ENCODE peak calls at places on chromosomes 13 and 19, in four cellular contexts. O is A549, G is HepG2, L is H1. T is an unnamed sample.
A peak's percentile ranks its signal among the peaks of the same experiment; 100 is the strongest.

GRCh38 chr19:42143341-42144234 is 11.3 kb upstream of the POU2F2 start:
- DNase-seq in O (peak; percentile 48), L (peak; percentile 89), G (no peak), T (peak; percentile 44)

GRCh38 chr13:59111711-59112110 is 1052.0 kb downstream of the DIAPH3 start:
- DNase-seq in G (no peak), L (no peak), O (no peak), T (no peak)

GRCh38 chr13:21055016-21055415 is 6.4 kb downstream of the LATS2 start:
- DNase-seq in O (no peak), G (no peak), L (no peak), T (no peak)

GRCh38 chr13:48263196-48263595 is 30.2 kb downstream of the ITM2B start:
- DNase-seq in O (no peak), L (no peak), G (no peak), T (no peak)

GRCh38 chr13:46043647-46044046 is 8.9 kb downstream of the ZC3H13 start:
- DNase-seq in O (no peak), L (no peak), G (no peak), T (no peak)

GRCh38 chr13:49938274-49938673 is 2.1 kb upstream of the SPRYD7 start:
- DNase-seq in G (peak; percentile 24), L (no peak), O (no peak), T (no peak)

GRCh38 chr19:1774999-1775772 is 21.9 kb downstream of the ONECUT3 start:
- DNase-seq in G (no peak), L (peak; percentile 92), O (no peak), T (peak; percentile 89)

GRCh38 chr13:61277877-61278276 is 137.8 kb downstream of the PCDH20 start:
- DNase-seq in G (no peak), O (no peak), L (no peak), T (no peak)

GRCh38 chr13:32297206-32297605 is 18.0 kb downstream of the ZAR1L start:
- DNase-seq in O (no peak), G (no peak), L (no peak), T (no peak)

GRCh38 chr19:14023404-14024235 is 4.3 kb upstream of the RLN3 start:
- DNase-seq in L (peak; percentile 78), G (peak; percentile 85), O (peak; percentile 71), T (peak; percentile 76)

GRCh38 chr13:113854238-113855011 is 9.5 kb downstream of the GAS6 start:
- DNase-seq in L (peak; percentile 49), G (no peak), O (no peak), T (no peak)

GRCh38 chr13:27081893-27082292 is 89.7 kb downstream of the USP12 start:
- DNase-seq in L (no peak), O (no peak), G (no peak), T (no peak)

GRCh38 chr13:51957377-51958216 is 53.7 kb downstream of the ATP7B start:
- DNase-seq in G (no peak), O (no peak), L (no peak), T (peak; percentile 32)

GRCh38 chr19:2602391-2603181 is 99.9 kb downstream of the GNG7 start:
- DNase-seq in L (peak; percentile 80), O (no peak), G (no peak), T (no peak)

GRCh38 chr19:35657904-35658700 is 8.2 kb upstream of the UPK1A start:
- DNase-seq in O (peak; percentile 50), L (no peak), G (no peak), T (no peak)

GRCh38 chr13:94395889-94396288 is 83.6 kb downstream of the DCT start:
- DNase-seq in O (no peak), L (no peak), G (no peak), T (no peak)

GRCh38 chr13:48950507-48950886 is 25.2 kb upstream of the FNDC3A start:
- DNase-seq in O (no peak), L (no peak), G (peak; percentile 23), T (no peak)

GRCh38 chr19:17881701-17882100 is 10.0 kb downstream of the SLC5A5 start:
- DNase-seq in L (no peak), O (no peak), G (no peak), T (no peak)

GRCh38 chr19:55005684-55006488 is 32.2 kb downstream of the GP6 start:
- DNase-seq in O (peak; percentile 96), G (peak; percentile 12), L (no peak), T (peak; percentile 94)

GRCh38 chr13:84648069-84648640 is 765.9 kb upstream of the SLITRK1 start:
- DNase-seq in L (no peak), G (no peak), O (no peak), T (no peak)

GRCh38 chr19:1236566-1236965 is 1.2 kb downstream of the CBARP start:
- DNase-seq in O (no peak), G (no peak), L (peak; percentile 61), T (no peak)

GRCh38 chr19:28961772-28962500 is 251.0 kb downstream of the UQCRFS1 start:
- DNase-seq in L (no peak), G (no peak), O (no peak), T (no peak)

GRCh38 chr13:95500136-95500718 is 52.3 kb upstream of the CLDN10 start:
- DNase-seq in G (no peak), L (no peak), O (no peak), T (no peak)

GRCh38 chr19:20414133-20414532 is 151.4 kb downstream of the ZNF737 start:
- DNase-seq in L (no peak), O (no peak), G (no peak), T (no peak)

GRCh38 chr19:18000480-18000980 is 7.4 kb upstream of the ARRDC2 start:
- DNase-seq in O (no peak), G (no peak), L (no peak), T (no peak)

GRCh38 chr19:14139944-14140343 is 3.6 kb upstream of the ASF1B start:
- DNase-seq in G (no peak), O (no peak), L (no peak), T (no peak)

GRCh38 chr19:14333101-14333871 is 48.0 kb upstream of the ADGRE5 start:
- DNase-seq in G (no peak), O (peak; percentile 61), L (peak; percentile 76), T (no peak)

GRCh38 chr19:1360818-1361461 is 22.8 kb upstream of the NDUFS7 start:
- DNase-seq in G (no peak), O (no peak), L (no peak), T (no peak)

GRCh38 chr19:39078436-39079200 is 5.5 kb upstream of the ACP7 start:
- DNase-seq in L (no peak), G (peak; percentile 30), O (peak; percentile 96), T (no peak)

GRCh38 chr13:97259787-97260641 is 37.9 kb downstream of the MBNL2 start:
- DNase-seq in L (no peak), G (peak; percentile 77), O (peak; percentile 77), T (peak; percentile 76)

GRCh38 chr13:47252627-47253026 is 355.8 kb upstream of the HTR2A start:
- DNase-seq in L (no peak), O (no peak), G (no peak), T (no peak)

GRCh38 chr13:49404621-49405020 is 39.2 kb downstream of the CAB39L start:
- DNase-seq in O (no peak), G (no peak), L (no peak), T (no peak)

GRCh38 chr19:38703509-38703908 is 40.8 kb downstream of the CAPN12 start:
- DNase-seq in O (no peak), G (no peak), L (no peak), T (no peak)

DNA sequence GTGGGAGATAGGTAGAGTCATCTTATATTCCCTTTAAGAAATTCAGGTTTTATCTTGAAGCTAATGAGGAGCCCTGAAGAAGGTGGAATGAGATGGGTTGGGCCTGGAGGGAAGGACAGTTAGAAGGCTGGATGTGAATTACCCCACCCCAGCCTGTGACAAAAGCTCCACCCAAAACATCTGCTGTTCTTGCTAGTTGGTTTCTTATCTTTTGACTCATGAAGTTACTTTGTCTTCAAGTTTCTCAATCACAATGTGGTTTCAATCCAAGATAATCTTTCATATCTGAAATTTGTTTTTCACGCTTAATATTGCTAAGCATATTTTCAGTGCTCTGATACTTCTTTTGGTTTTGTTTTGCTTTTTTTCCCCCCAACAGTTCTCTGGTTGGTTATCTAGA is 38.3 kb upstream of the HMGB1 start:
- DNase-seq in O (no peak), L (no peak), G (no peak), T (peak; percentile 41)
- H3K4me2 ChIP-seq in O (no peak overlapping the region), L (no peak overlapping the region), G (no peak overlapping the region), T (no peak overlapping the region)

DNA sequence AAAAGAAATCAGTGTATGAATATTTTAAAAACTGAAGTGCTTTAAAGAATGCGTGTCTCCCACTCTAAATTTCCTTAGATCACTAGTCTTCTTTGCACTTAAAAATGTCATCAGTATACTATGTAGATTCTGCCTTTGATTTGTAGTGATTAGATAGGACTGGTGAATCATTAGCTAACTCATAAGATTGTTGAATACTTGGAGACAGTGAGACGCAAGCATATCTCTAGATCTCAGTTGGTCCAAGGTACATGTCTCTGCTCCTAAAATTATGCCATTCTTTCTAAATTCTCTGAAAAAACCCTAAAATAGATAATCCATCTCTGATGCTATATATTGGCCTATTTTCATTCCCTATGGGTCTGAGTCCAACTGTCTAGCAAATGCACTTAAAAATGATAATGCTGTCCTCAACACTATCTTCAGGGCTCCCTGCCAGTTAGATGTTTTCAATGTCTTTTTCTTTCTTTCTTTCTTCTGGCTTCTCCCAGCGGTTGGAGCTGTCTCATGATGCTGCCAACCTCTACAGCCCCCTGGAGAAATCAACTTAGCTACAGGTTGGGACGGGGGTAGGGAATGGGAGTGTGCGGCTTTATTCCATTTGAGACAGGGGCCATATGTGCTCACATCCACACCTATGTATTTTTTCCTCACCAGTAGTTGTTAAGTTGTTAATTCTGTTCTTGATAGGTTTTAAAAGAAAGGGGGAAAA is 301.0 kb downstream of the NDFIP2 start:
- DNase-seq in O (no peak), L (no peak), G (no peak), T (no peak)
- TF ChIP-seq RNF2 in O (no peak), L (no peak), G (no peak), T (no peak)

GRCh38 chr19:4083677-4084546 is 17.2 kb upstream of the ZBTB7A start:
- DNase-seq in O (no peak), L (no peak), G (no peak), T (no peak)
- H3K4me2 ChIP-seq in O (no peak overlapping the region), L (no peak overlapping the region), G (peak overlapping the region; percentile 58), T (no peak overlapping the region)

DNA sequence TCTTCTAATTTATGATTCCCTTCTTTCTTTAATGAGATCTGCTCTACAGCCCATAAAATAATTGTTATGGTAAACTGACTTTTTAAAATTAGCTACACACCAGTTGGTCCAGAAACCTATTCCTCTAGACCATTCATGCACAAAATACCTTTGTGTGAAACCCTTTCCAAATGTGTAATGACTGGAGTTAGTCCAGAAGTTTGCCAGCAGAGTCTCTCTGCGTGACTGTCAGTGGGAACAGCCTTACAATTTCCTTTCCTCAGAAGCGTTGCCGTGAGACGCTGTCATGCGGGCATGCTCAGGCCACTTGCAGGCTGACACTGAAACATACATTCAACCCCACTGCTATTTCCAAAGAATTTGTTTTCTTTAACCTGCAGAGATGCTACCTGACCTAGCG is 965.2 kb downstream of the PCDH9 start:
- DNase-seq in G (no peak), O (no peak), L (no peak), T (no peak)
- TF ChIP-seq RNF2 in G (no peak), O (no peak), L (no peak), T (no peak)

T was measured in K562.